ENCODE peak calls at places on chromosomes 3 and 15, in five cellular contexts. E is neuronal stem cell, G is H9, C is H1, L is trophoblast cell. R is an unnamed sample.

GRCh38 chr3:136093771-136094170 is 102.4 kb downstream of the MSL2 start:
- DNase-seq in E (no peak), G (no peak), C (no peak), L (no peak), R (no peak)

GRCh38 chr3:29759021-29759359 is 478.1 kb downstream of the RBMS3 start:
- DNase-seq in E (no peak), G (no peak), C (no peak), L (no peak), R (no peak)

GRCh38 chr15:72200395-72201237 is 3.0 kb upstream of the GRAMD2A start:
- DNase-seq in E (no peak), G (no peak), C (no peak), L (peak), R (no peak)

GRCh38 chr15:41881925-41882688 is 11.7 kb downstream of the SPTBN5 start:
- DNase-seq in E (no peak), G (peak), C (no peak), L (peak), R (no peak)

GRCh38 chr15:41048397-41048796 is 67.7 kb downstream of the INO80 start:
- DNase-seq in E (no peak), G (no peak), C (no peak), L (no peak), R (no peak)

GRCh38 chr15:47331796-47332480 is 385.4 kb upstream of the SEMA6D start:
- DNase-seq in E (no peak), G (no peak), C (no peak), L (peak), R (peak)

GRCh38 chr3:156106721-156107373 is 13.5 kb upstream of the KCNAB1 start:
- DNase-seq in E (no peak), G (peak), C (no peak), L (no peak), R (no peak)

GRCh38 chr3:43733459-43734384 is 43.0 kb downstream of the ABHD5 start:
- DNase-seq in E (no peak), G (peak), C (no peak), L (no peak), R (peak)

GRCh38 chr15:57555270-57555669 is 36.4 kb upstream of the MYZAP start:
- DNase-seq in E (no peak), G (no peak), C (no peak), L (no peak), R (peak)

GRCh38 chr3:13276438-13277129 is 143.5 kb downstream of the NUP210 start:
- DNase-seq in E (no peak), G (no peak), C (no peak), L (no peak), R (no peak)

GRCh38 chr3:194640829-194641228 is 7.6 kb upstream of the TMEM44 start:
- DNase-seq in E (no peak), G (no peak), C (no peak), L (peak), R (peak)

GRCh38 chr3:97930018-97930417 is 42.2 kb downstream of the RIOX2 start:
- DNase-seq in E (no peak), G (no peak), C (no peak), L (no peak), R (no peak)

GRCh38 chr3:48402281-48402732 is 27.6 kb downstream of the PLXNB1 start:
- DNase-seq in E (no peak), G (no peak), C (no peak), L (peak), R (peak)

GRCh38 chr3:186930639-186931486 is 537 bp downstream of the ST6GAL1 start:
- DNase-seq in E (peak), G (peak), C (peak), L (peak), R (peak)

GRCh38 chr3:63892773-63893352 is 19.3 kb downstream of the SCAANT1 start:
- DNase-seq in E (no peak), G (no peak), C (no peak), L (no peak), R (no peak)

GRCh38 chr3:38036906-38037305 is 2.1 kb upstream of the DLEC1 start:
- DNase-seq in E (no peak), G (no peak), C (no peak), L (no peak), R (no peak)

GRCh38 chr3:42235532-42235931 is 30.5 kb downstream of the CCK start:
- DNase-seq in E (no peak), G (no peak), C (no peak), L (no peak), R (no peak)

GRCh38 chr3:153855772-153856171 is 265.4 kb upstream of the ARHGEF26 start:
- DNase-seq in E (no peak), G (peak), C (no peak), L (no peak), R (no peak)

GRCh38 chr15:30062881-30063280 is 19.9 kb upstream of the GOLGA8J start:
- DNase-seq in E (no peak), G (no peak), C (no peak), L (peak), R (no peak)

GRCh38 chr15:30063829-30064559 is 18.8 kb upstream of the GOLGA8J start:
- DNase-seq in E (no peak), G (no peak), C (no peak), L (no peak), R (no peak)

GRCh38 chr15:30059771-30060170 is 23.0 kb upstream of the GOLGA8J start:
- DNase-seq in E (no peak), G (no peak), C (no peak), L (no peak), R (no peak)

GRCh38 chr15:30065025-30065801 is 17.5 kb upstream of the GOLGA8J start:
- DNase-seq in E (no peak), G (no peak), C (no peak), L (peak), R (peak)
- H2AFZ ChIP-seq in E (no peak), G (no peak), C (peak), L (no peak), R (no peak)

GRCh38 chr3:52435246-52436101 is 9.4 kb downstream of the SEMA3G start:
- DNase-seq in E (no peak), G (peak), C (no peak), L (no peak), R (no peak)
- H2BK12ac ChIP-seq in E (no peak), G (no peak), C (no peak), L (no peak), R (no peak)

DNA sequence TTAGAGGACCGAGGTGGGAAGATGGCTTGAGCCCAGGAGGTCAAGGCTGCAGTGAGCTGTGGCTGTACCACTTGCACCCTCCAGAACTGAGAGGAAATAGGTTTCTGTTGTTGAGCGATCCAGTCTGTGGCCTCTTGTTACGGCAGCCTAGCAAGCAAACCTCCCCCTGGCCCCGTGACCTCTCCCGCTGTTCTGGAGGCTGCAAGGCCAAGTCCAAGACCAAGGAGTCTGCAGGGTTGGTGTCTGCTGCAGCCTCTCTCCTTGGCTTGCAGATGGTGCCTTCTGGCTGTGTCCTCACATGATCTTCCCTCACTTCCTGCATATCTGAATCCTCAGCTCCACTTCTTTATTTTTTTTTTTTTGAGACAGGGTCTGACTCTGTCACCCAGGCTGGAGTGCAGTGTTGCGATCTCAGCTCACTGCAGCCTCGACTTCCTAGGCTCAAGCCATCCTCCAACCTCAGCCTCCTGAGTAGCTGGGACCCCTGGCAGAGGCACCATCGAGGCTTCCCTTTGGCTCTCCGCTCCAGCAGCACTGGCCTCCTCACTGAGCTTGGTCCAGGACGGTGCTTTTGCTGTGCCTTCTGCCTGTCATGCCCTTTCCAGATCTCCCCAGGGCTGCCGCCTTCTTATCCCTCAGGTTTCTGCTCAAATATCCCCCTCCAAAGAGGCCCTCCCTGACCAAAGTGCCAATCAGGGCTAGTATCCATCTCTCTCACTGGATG is 18.0 kb upstream of the PLXND1 start:
- DNase-seq in E (no peak), G (no peak), C (no peak), L (peak), R (peak)
- H3K14ac ChIP-seq in E (no peak), G (no peak), C (no peak), L (peak), R (peak)

DNA sequence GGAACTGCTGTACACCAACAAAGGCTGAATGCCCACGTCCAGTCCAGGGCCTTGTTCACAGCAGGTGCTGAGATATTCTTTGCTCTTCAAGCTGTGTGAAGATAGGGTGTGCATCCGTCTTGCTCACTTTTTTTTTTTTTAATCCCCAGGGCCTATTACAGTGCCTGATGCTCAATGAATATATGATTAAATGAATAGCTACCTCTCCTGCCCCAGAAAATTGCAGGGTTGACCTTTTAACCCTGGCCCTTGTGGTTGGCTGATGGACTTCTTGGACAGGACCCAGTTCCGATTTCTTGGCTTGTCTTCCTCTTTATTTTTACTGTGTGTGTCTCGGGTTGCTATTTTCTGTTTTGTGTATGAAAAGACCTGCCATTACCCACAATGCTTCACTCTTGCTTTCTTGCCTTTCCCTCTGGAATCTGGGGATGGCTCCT is 2.9 kb upstream of the FYTTD1 start:
- DNase-seq in E (no peak), G (no peak), C (no peak), L (peak), R (no peak)
- H2AFZ ChIP-seq in E (peak), G (peak), C (no peak), L (no peak), R (no peak)